ENCODE peak calls at places on chromosomes 12 and 14, in six cellular contexts. B, J, Q, X, F and R are unnamed samples.

GRCh38 chr12:33180921-33181320 is 258.7 kb downstream of the SYT10 start:
- DNase-seq in B (no peak), J (no peak), Q (no peak), X (no peak), F (no peak), R (no peak)

GRCh38 chr12:55982319-55982936 is 8.6 kb downstream of the RAB5B start:
- DNase-seq in B (no peak), J (no peak), Q (no peak), X (no peak), F (no peak), R (no peak)

GRCh38 chr12:75979181-75979580 is 52.4 kb downstream of the PHLDA1 start:
- DNase-seq in B (no peak), J (no peak), Q (no peak), X (no peak), F (no peak), R (peak)

GRCh38 chr12:30896461-30896860 is 30.1 kb upstream of the TSPAN11 start:
- DNase-seq in B (no peak), J (no peak), Q (no peak), X (no peak), F (no peak), R (no peak)

GRCh38 chr12:60977966-60978365 is 1282.2 kb upstream of the USP15 start:
- DNase-seq in B (no peak), J (no peak), Q (no peak), X (no peak), F (no peak), R (no peak)

GRCh38 chr12:87160848-87161601 is 868.2 kb downstream of the C12orf50 start:
- DNase-seq in B (no peak), J (no peak), Q (no peak), X (no peak), F (no peak), R (no peak)

GRCh38 chr12:118307069-118307954 is 65.4 kb downstream of the TAOK3 start:
- DNase-seq in B (no peak), J (peak), Q (no peak), X (no peak), F (no peak), R (peak)

GRCh38 chr12:102067574-102068258 is 5.9 kb upstream of the WASHC3 start:
- DNase-seq in B (no peak), J (peak), Q (no peak), X (no peak), F (no peak), R (peak)

GRCh38 chr14:103386632-103387329 is 1.6 kb downstream of the MARK3 start:
- DNase-seq in B (no peak), J (no peak), Q (no peak), X (no peak), F (no peak), R (no peak)

GRCh38 chr12:94560416-94561221 is 89.7 kb downstream of the TMCC3 start:
- DNase-seq in B (no peak), J (peak), Q (no peak), X (no peak), F (no peak), R (no peak)

GRCh38 chr14:91230363-91231035 is 14.0 kb downstream of the GPR68 start:
- DNase-seq in B (no peak), J (no peak), Q (no peak), X (no peak), F (no peak), R (no peak)